ENCODE peak calls at places on chromosome 14, in eight cellular contexts. C is ovary; O is activated gamma-delta T cell treated with anti-CD3 and anti-CD28 coated beads, Interleukin-2, amount 50 U/mL, for 16 hours; V is GM20000; G is left lung; A is cardiac fibroblast; B is NCI-H1417; P is amygdala. W is an unnamed sample.

GRCh38 chr14:64704145-64704742 is at the start of gene PLEKHG3:
- DNase-seq in A (peak; percentile 58), O (no peak), B (peak; percentile 75), G (peak; percentile 94), P (peak; percentile 45), C (peak; percentile 91), V (peak; percentile 38), W (no peak)

GRCh38 chr14:39827901-39828655 is 395.8 kb upstream of the FBXO33 start:
- DNase-seq in A (no peak), G (no peak), C (no peak), V (peak; percentile 45), P (no peak), B (no peak), O (no peak), W (no peak)

GRCh38 chr14:54567634-54568561 is 970 bp downstream of the SAMD4A start:
- DNase-seq in V (peak; percentile 78), O (peak; percentile 8), B (peak; percentile 74), G (peak; percentile 87), A (peak; percentile 58), C (peak; percentile 70), P (peak; percentile 24), W (peak; percentile 72)

GRCh38 chr14:63893701-63894458 is 41.1 kb downstream of the SYNE2 start:
- DNase-seq in A (peak; percentile 91), B (no peak), C (peak; percentile 47), O (no peak), G (no peak), V (no peak), P (no peak), W (no peak)

GRCh38 chr14:36579001-36579555 is 3.3 kb downstream of the NKX2-8 start:
- DNase-seq in G (no peak), C (no peak), V (no peak), A (no peak), B (no peak), P (no peak), O (no peak), W (no peak)

GRCh38 chr14:70716958-70717357 is 75.2 kb downstream of the TTC9 start:
- DNase-seq in V (no peak), O (no peak), P (no peak), B (no peak), A (no peak), C (no peak), G (no peak), W (no peak)

GRCh38 chr14:90483117-90483516 is 86.3 kb downstream of the CALM1 start:
- DNase-seq in A (no peak), O (no peak), V (no peak), C (no peak), B (no peak), P (no peak), G (no peak), W (no peak)

GRCh38 chr14:90308561-90308960 is 23.2 kb downstream of the NRDE2 start:
- DNase-seq in A (no peak), O (no peak), G (no peak), C (no peak), B (no peak), P (no peak), V (no peak), W (no peak)

GRCh38 chr14:49051328-49052060 is 534.7 kb downstream of the RPS29 start:
- DNase-seq in P (no peak), G (no peak), B (no peak), C (no peak), O (no peak), A (no peak), V (no peak), W (no peak)

GRCh38 chr14:34678306-34678705 is 36.1 kb downstream of the CFL2 start:
- DNase-seq in B (no peak), C (no peak), V (no peak), P (no peak), G (no peak), O (no peak), A (peak; percentile 69), W (no peak)

GRCh38 chr14:36820111-36820709 is 158.6 kb downstream of the PAX9 start:
- DNase-seq in B (peak; percentile 41), C (no peak), G (no peak), O (no peak), P (no peak), V (no peak), A (no peak), W (no peak)

GRCh38 chr14:94066089-94066676 is 14.8 kb downstream of the DDX24 start:
- DNase-seq in G (no peak), A (no peak), P (no peak), C (peak; percentile 50), O (no peak), B (no peak), V (no peak), W (no peak)

GRCh38 chr14:97878206-97878605 is 1081.0 kb downstream of the VRK1 start:
- DNase-seq in C (no peak), A (no peak), P (no peak), O (no peak), G (no peak), V (no peak), B (no peak), W (no peak)

GRCh38 chr14:103141117-103141796 is 18.0 kb downstream of the TNFAIP2 start:
- DNase-seq in B (peak; percentile 48), G (peak; percentile 71), V (peak; percentile 84), A (peak; percentile 65), P (no peak), C (no peak), O (no peak), W (peak; percentile 51)

GRCh38 chr14:88424573-88424972 is 39.1 kb downstream of the SPATA7 start:
- DNase-seq in O (no peak), C (no peak), G (no peak), V (no peak), B (no peak), P (no peak), A (peak; percentile 49), W (no peak)

GRCh38 chr14:94029250-94029649 is 3.1 kb downstream of the OTUB2 start:
- DNase-seq in B (no peak), P (no peak), C (no peak), A (no peak), O (no peak), G (no peak), V (no peak), W (no peak)

GRCh38 chr14:21048638-21049037 is 6.5 kb downstream of the RNASE7 start:
- DNase-seq in G (no peak), P (no peak), O (no peak), C (no peak), V (no peak), A (no peak), B (no peak), W (no peak)

GRCh38 chr14:94918896-94919295 is 149.0 kb upstream of the GSC start:
- DNase-seq in B (no peak), P (no peak), O (no peak), G (no peak), C (no peak), A (no peak), V (no peak), W (no peak)

GRCh38 chr14:23657959-23658470 is 21.9 kb downstream of the DHRS2 start:
- DNase-seq in A (no peak), O (no peak), B (no peak), V (no peak), C (no peak), G (no peak), P (no peak), W (no peak)

GRCh38 chr14:20986811-20987210 is 3.0 kb upstream of the METTL17 start:
- DNase-seq in P (no peak), A (peak; percentile 95), G (no peak), O (no peak), V (no peak), B (no peak), C (no peak), W (no peak)

GRCh38 chr14:105193916-105194782 is 13.0 kb upstream of the NUDT14 start:
- DNase-seq in B (peak; percentile 90), V (no peak), G (no peak), A (no peak), P (no peak), C (no peak), O (no peak), W (no peak)

GRCh38 chr14:64195194-64195593 is 99.0 kb downstream of the ESR2 start:
- DNase-seq in C (no peak), P (no peak), B (no peak), G (no peak), O (no peak), V (peak; percentile 57), A (no peak), W (no peak)

GRCh38 chr14:22113401-22113800 is 439.8 kb upstream of the OR4E1 start:
- DNase-seq in A (no peak), B (no peak), V (no peak), G (no peak), O (no peak), C (no peak), P (no peak), W (no peak)

GRCh38 chr14:53915364-53916014 is 41.1 kb downstream of the BMP4 start:
- DNase-seq in G (no peak), B (no peak), P (no peak), A (no peak), C (no peak), V (no peak), O (no peak), W (no peak)

GRCh38 chr14:64045091-64045490 is 192.3 kb downstream of the SYNE2 start:
- DNase-seq in B (no peak), A (no peak), G (no peak), C (no peak), V (no peak), P (no peak), O (no peak), W (no peak)

GRCh38 chr14:74360163-74360562 is 11.9 kb downstream of the VRTN start:
- DNase-seq in O (no peak), A (no peak), C (no peak), G (no peak), V (no peak), B (no peak), P (no peak), W (no peak)